ENCODE peak calls at places on chromosomes 4 and X, in five cellular contexts. I is WTC11, J is fibroblast of mammary gland, U is astrocyte of the spinal cord, S is fibroblast of lung. X is an unnamed sample.

GRCh38 chrX:152641996-152642395 is 4.3 kb downstream of the GABRQ start:
- DNase-seq in S (peak), U (no peak), I (peak), J (peak), X (no peak)

GRCh38 chr4:32962100-32962499 is 2241.9 kb downstream of the PCDH7 start:
- DNase-seq in U (no peak), S (no peak), J (peak), I (no peak), X (no peak)

GRCh38 chr4:38050560-38051350 is 90.6 kb downstream of the PTTG2 start:
- DNase-seq in J (no peak), U (no peak), I (no peak), S (no peak), X (no peak)

GRCh38 chrX:31266172-31267076 is 194.6 kb upstream of the FTHL17 start:
- DNase-seq in I (peak), J (no peak), U (peak), S (no peak), X (peak)

GRCh38 chrX:95885074-95885473 is 799.6 kb upstream of the DIAPH2 start:
- DNase-seq in U (peak), S (peak), J (peak), I (no peak), X (no peak)

GRCh38 chr4:1195894-1196401 is 23.6 kb upstream of the SPON2 start:
- DNase-seq in I (peak), J (no peak), U (no peak), S (no peak), X (no peak)

GRCh38 chr4:128831526-128832252 is 22.2 kb downstream of the JADE1 start:
- DNase-seq in S (peak), J (no peak), I (no peak), U (peak), X (no peak)

GRCh38 chrX:13646154-13646549 is 6.8 kb upstream of the TCEANC start:
- DNase-seq in U (peak), S (peak), I (peak), J (peak), X (peak)

GRCh38 chr4:11814758-11815157 is 386.1 kb upstream of the HS3ST1 start:
- DNase-seq in I (no peak), U (no peak), J (peak), S (peak), X (no peak)

GRCh38 chr4:153579410-153579809 is 104.7 kb upstream of the TLR2 start:
- DNase-seq in U (no peak), S (no peak), I (no peak), J (no peak), X (no peak)

GRCh38 chr4:153577053-153577452 is 107.0 kb upstream of the TLR2 start:
- DNase-seq in J (no peak), U (no peak), I (no peak), S (no peak), X (no peak)

GRCh38 chr4:153573881-153574807 is 108.0 kb downstream of the TMEM131L start:
- DNase-seq in S (peak), J (peak), U (peak), I (no peak), X (no peak)

GRCh38 chr4:153573221-153573620 is 107.1 kb downstream of the TMEM131L start:
- DNase-seq in S (no peak), I (no peak), J (no peak), U (no peak), X (no peak)

DNA sequence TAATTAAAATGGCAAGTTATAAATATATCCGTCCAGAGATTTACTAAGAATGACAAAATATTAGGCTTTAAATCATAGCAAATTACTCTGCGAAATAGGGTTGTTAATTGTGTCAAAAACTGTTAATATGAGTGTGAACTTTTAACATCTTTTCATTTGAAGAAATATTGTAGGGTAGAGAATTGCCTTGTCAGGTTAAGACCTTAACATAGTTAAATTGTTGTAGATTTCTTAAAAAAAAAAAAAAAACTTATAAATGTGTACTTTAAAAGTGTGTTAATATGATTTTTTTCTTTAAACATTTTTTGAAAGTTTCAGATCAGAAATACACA is 107.7 kb upstream of the TLR2 start:
- DNase-seq in I (no peak), S (no peak), J (no peak), U (no peak), X (no peak)
- TF ChIP-seq CTCF in I (no peak), S (no peak), J (no peak), U (no peak), X (no peak)

GRCh38 chrX:16882702-16883486 is 12.7 kb upstream of the RBBP7 start:
- DNase-seq in U (peak), S (peak), I (peak), J (peak), X (peak)
- TF ChIP-seq CTCF in U (peak), S (peak), I (peak), J (peak), X (peak)

GRCh38 chr4:179698321-179698720 is 2256.1 kb upstream of the AGA start:
- DNase-seq in U (no peak), S (no peak), J (no peak), I (no peak), X (no peak)
- TF ChIP-seq CTCF in U (no peak), S (no peak), J (no peak), I (no peak), X (no peak)

GRCh38 chrX:129749069-129749468 is 10.3 kb downstream of the XPNPEP2 start:
- DNase-seq in I (no peak), S (peak), J (peak), U (no peak), X (no peak)

GRCh38 chrX:129750971-129751370 is 12.2 kb downstream of the XPNPEP2 start:
- DNase-seq in U (no peak), I (no peak), S (peak), J (peak), X (no peak)

GRCh38 chrX:129759576-129760061 is 20.1 kb upstream of the SASH3 start:
- DNase-seq in U (peak), I (no peak), S (peak), J (peak), X (no peak)

GRCh38 chrX:129755779-129756650 is 17.2 kb downstream of the XPNPEP2 start:
- DNase-seq in I (peak), U (no peak), J (no peak), S (no peak), X (no peak)

DNA sequence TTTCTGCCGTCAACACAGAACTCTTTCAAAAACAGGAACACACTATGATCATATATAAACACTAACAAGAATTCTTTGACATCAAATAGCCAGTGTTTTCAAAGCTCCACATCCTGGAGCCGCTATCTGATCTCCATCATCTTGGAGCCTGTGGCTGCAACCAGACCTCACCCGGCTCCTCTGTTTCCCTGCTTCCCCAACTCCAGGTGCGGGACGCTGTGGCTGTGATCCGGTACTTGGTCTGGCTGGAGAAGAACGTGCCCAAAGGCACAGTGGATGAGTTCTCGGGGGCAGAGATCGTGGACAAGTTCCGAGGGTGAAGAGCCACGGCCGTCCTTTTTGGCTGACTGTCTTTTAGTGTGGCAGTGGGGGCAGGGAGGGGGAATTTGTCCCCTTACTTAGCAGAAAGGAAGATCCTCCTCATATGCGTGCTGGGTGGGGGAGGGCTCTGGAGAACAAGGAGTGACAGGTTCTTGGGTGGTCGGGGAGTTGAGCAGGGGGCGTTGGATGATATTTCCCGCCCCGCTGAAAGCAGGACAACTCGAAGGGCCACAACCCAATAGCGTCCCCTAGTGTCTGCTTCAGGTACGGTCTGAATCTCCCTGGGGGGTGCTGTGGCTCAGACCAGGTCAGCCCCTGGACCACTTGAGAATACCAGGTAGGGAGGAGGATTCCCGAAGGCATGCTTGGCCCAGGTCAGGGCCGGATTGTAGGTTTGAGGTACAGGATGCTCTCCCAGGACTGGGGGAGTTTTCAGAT is 15.7 kb downstream of the XPNPEP2 start:
- DNase-seq in J (no peak), U (no peak), I (peak), S (no peak), X (no peak)
- TF ChIP-seq CTCF in J (peak), U (no peak), I (peak), S (no peak), X (peak)

GRCh38 chr4:25941441-25941840 is 27.4 kb downstream of the SMIM20 start:
- DNase-seq in S (no peak), J (no peak), U (no peak), I (no peak), X (no peak)

GRCh38 chr4:25937801-25938200 is 23.8 kb downstream of the SMIM20 start:
- DNase-seq in J (peak), I (no peak), U (peak), S (peak), X (no peak)

GRCh38 chr4:25938251-25939186 is 24.5 kb downstream of the SMIM20 start:
- DNase-seq in S (peak), J (peak), I (no peak), U (peak), X (no peak)

GRCh38 chr4:25936696-25937095 is 22.7 kb downstream of the SMIM20 start:
- DNase-seq in S (no peak), U (no peak), I (no peak), J (no peak), X (no peak)

GRCh38 chr4:25939330-25939729 is 25.3 kb downstream of the SMIM20 start:
- DNase-seq in I (no peak), S (no peak), J (no peak), U (no peak), X (no peak)
- TF ChIP-seq CTCF in I (no peak), S (no peak), J (peak), U (no peak), X (no peak)

GRCh38 chr4:87802858-87803257 is 3.5 kb downstream of the IBSP start:
- DNase-seq in I (no peak), S (no peak), U (no peak), J (no peak), X (no peak)
- TF ChIP-seq CTCF in I (no peak), S (no peak), U (no peak), J (no peak), X (no peak)

GRCh38 chrX:4277122-4277521 is 563.7 kb upstream of the PRKX start:
- DNase-seq in J (no peak), I (no peak), S (no peak), U (no peak), X (no peak)
- TF ChIP-seq CTCF in J (no peak), I (no peak), S (no peak), U (no peak), X (peak)

DNA sequence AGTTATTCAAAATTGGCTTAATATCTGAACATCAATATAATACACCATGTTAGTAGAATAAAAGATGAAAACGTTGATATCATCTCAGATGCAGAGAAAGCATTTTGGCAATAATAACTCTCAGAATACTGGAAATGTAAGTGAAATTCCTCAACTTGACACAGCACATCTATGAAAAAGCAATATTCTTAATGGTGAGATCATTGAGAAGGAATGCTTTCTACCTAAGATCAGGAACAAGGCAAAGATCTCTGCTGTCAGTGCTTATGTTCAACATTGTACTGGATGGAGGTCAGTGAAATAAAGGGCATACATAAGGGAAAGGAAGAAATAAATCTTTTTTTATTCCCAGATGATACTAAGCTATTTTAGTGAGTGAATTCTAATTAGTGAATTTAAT is 40.6 kb downstream of the MRPL1 start:
- DNase-seq in I (no peak), J (no peak), S (no peak), U (no peak), X (no peak)
- TF ChIP-seq CTCF in I (no peak), J (no peak), S (no peak), U (no peak), X (no peak)

GRCh38 chr4:158236304-158237030 is 26.2 kb downstream of the TMEM144 start:
- DNase-seq in J (no peak), I (no peak), U (no peak), S (no peak), X (no peak)

GRCh38 chr4:158243071-158243470 is 32.8 kb downstream of the TMEM144 start:
- DNase-seq in I (no peak), J (no peak), S (no peak), U (no peak), X (no peak)

GRCh38 chr4:158238574-158238973 is 28.3 kb downstream of the TMEM144 start:
- DNase-seq in S (no peak), J (no peak), U (no peak), I (no peak), X (no peak)

GRCh38 chr4:158239196-158239595 is 28.9 kb downstream of the TMEM144 start:
- DNase-seq in J (no peak), I (no peak), S (no peak), U (no peak), X (no peak)
- TF ChIP-seq CTCF in J (no peak), I (no peak), S (no peak), U (no peak), X (no peak)

X was measured in neural crest cell.